ENCODE peak calls at places on chromosome 10, in six cellular contexts. X is heart left ventricle, S is GM10248, Q is astrocyte, C is neural crest cell, J is Caco-2. I is an unnamed sample.

GRCh38 chr10:92834981-92835380 is 13.3 kb upstream of the EXOC6 start:
- DNase-seq in S (no peak), C (no peak), X (no peak), Q (peak), J (no peak), I (no peak)

GRCh38 chr10:134743-135600 is at the start of gene ZMYND11:
- DNase-seq in Q (peak), J (peak), C (peak), X (peak), S (peak), I (peak)

GRCh38 chr10:94000638-94001420 is 7.1 kb downstream of the PLCE1 start:
- DNase-seq in Q (no peak), X (no peak), J (peak), S (no peak), C (no peak), I (no peak)

GRCh38 chr10:133165556-133166503 is 5.8 kb downstream of the KNDC1 start:
- DNase-seq in J (peak), S (no peak), Q (no peak), X (peak), C (no peak), I (no peak)

GRCh38 chr10:130686680-130687300 is 550.6 kb downstream of the GLRX3 start:
- DNase-seq in S (no peak), C (peak), Q (no peak), J (no peak), X (no peak), I (no peak)

GRCh38 chr10:133401981-133402725 is 8.2 kb downstream of the MTG1 start:
- DNase-seq in S (no peak), Q (no peak), C (no peak), X (no peak), J (peak), I (no peak)

GRCh38 chr10:91042069-91042468 is 121.2 kb upstream of the ANKRD1 start:
- DNase-seq in C (no peak), X (no peak), S (no peak), Q (no peak), J (no peak), I (no peak)

GRCh38 chr10:100653957-100654834 is 91.2 kb upstream of the PAX2 start:
- DNase-seq in X (no peak), S (no peak), C (peak), Q (no peak), J (no peak), I (peak)

GRCh38 chr10:42754155-42755027 is 28.2 kb upstream of the BMS1 start:
- DNase-seq in X (peak), J (no peak), S (peak), C (peak), Q (no peak), I (peak)

GRCh38 chr10:37856881-37857286 is 526 bp downstream of the ZNF248 start:
- DNase-seq in S (peak), X (peak), Q (no peak), C (peak), J (peak), I (peak)

GRCh38 chr10:52664629-52665028 is 108.0 kb downstream of the MBL2 start:
- DNase-seq in Q (no peak), X (no peak), J (no peak), S (no peak), C (no peak), I (no peak)

GRCh38 chr10:2839081-2839725 is 228.1 kb upstream of the PFKP start:
- DNase-seq in C (peak), Q (no peak), X (no peak), J (peak), S (peak), I (peak)

GRCh38 chr10:23294638-23295247 is 49.9 kb downstream of the C10orf67 start:
- DNase-seq in X (no peak), J (no peak), S (no peak), C (no peak), Q (no peak), I (no peak)

GRCh38 chr10:22681783-22682183 is 32.6 kb downstream of the PIP4K2A start:
- DNase-seq in X (no peak), J (no peak), S (no peak), Q (peak), C (no peak), I (no peak)

GRCh38 chr10:126420571-126421275 is 32.4 kb upstream of the ADAM12 start:
- DNase-seq in S (no peak), X (no peak), Q (peak), J (no peak), C (no peak), I (no peak)

GRCh38 chr10:126576336-126576735 is 94.2 kb downstream of the C10orf90 start:
- DNase-seq in C (no peak), J (no peak), Q (peak), S (no peak), X (no peak), I (no peak)

GRCh38 chr10:103820101-103821062 is 35.0 kb downstream of the SH3PXD2A start:
- DNase-seq in C (no peak), S (no peak), Q (peak), X (peak), J (no peak), I (no peak)

GRCh38 chr10:101146392-101147251 is 15.5 kb downstream of the TLX1 start:
- DNase-seq in J (no peak), X (no peak), C (no peak), S (no peak), Q (no peak), I (no peak)

GRCh38 chr10:12631216-12631615 is 281.9 kb downstream of the CAMK1D start:
- DNase-seq in J (no peak), X (no peak), S (no peak), C (no peak), Q (no peak), I (no peak)

DNA sequence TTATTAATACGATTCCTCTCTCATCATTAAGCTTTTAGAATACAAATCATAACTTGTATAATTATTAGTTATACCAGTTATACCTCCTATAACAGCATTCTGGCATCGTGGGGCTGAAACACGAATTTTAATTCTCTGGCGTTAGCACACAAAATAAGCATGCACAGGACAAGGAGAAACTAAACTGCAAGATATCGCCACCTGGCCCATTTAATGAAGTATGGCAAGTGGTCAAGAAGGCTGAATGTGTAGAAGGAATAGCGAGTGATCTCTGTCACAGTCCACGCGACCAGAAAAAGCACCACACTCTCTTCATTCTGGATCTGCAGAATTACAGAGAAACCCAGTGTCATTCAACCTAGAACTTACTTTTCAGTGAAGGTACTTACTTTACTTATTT is 18.1 kb downstream of the HACD1 start:
- DNase-seq in Q (peak), S (no peak), J (no peak), X (no peak), C (no peak), I (no peak)
- TF ChIP-seq CTCF in Q (peak), S (peak), J (peak), X (no peak), C (peak), I (peak)

DNA sequence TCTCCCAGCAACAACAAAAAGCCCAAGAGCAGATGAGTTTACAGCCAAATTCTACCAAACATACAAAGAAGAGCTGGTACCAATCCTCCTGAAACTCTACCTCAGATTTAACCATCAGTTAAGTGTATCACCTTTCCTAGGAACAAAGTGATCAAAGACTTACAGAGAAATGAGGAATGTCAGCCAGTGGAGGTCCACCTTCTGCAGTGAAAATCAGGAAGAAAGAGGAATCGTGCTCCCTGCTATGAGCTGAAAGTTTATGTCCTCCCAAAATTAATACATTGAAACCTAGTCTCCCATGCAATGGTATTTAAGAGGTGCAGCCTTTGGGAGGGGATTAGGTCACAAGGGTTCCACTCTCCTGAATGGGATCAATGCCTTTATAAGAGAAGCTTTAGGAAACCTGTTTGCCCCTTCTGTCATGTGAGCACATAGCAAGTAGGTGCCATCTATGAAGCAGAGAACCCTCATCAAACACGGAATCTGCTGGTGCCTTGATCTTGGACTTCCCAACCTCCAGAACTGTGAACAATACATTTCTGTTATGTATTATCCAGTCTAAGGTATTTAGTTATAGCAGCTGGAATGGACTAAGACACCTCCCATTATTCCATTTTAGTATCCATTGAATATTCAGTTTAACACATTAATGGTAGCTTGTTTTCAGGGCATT is 139.0 kb upstream of the FZD8 start:
- DNase-seq in C (no peak), X (no peak), Q (no peak), S (no peak), J (no peak), I (no peak)
- TF ChIP-seq CTCF in C (no peak), X (no peak), Q (no peak), S (no peak), J (no peak), I (no peak)

GRCh38 chr10:115129752-115130151 is 36.6 kb downstream of the ATRNL1 start:
- DNase-seq in X (no peak), C (no peak), Q (peak), S (peak), J (no peak), I (no peak)
- TF ChIP-seq CTCF in X (peak), C (peak), Q (no peak), S (peak), J (no peak), I (peak)

DNA sequence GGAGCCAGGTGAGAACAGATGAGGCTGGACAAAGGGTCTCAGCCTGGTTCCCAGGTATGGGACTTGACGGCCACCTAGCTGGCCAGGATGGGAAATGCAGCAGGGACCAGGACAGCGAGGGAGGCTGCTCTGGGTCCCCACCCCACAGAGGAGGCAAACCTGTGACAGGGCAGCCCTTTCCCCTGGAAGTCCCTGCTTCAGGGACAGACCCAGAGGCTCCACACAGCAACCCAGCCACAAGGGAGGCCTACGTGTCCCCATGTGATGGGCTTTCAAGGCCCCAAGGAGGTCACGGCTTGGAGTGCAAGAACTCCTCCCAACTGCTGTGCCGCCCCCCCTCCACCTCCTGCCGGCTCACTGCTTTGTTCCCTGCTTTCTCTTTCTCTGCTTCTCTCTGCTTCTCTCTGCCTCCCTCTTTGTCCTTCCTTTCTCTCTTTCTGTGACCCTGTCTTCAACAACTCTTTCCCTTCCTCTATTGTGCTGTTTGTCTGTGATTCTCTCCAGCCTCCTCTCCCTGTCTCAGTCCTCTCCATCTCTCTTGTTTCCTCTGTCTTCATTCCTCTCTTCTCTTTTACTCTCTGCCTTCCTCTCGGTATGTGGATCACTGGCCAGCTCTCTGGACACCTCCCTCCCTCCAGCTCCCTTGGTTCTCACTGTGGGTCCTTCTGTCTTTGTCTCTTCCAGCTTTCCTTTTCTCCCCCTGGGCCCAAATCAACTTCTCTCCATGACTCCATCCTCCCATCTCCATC is 9.6 kb upstream of the EIF5AL1 start:
- DNase-seq in J (peak), C (no peak), X (no peak), S (no peak), Q (no peak), I (no peak)
- TF ChIP-seq CTCF in J (peak), C (peak), X (peak), S (peak), Q (peak), I (peak)

GRCh38 chr10:70426835-70427234 is 14.6 kb downstream of the NODAL start:
- DNase-seq in J (no peak), C (no peak), S (no peak), X (no peak), Q (no peak), I (no peak)

GRCh38 chr10:70432561-70433263 is 8.8 kb downstream of the NODAL start:
- DNase-seq in X (no peak), S (no peak), Q (no peak), C (no peak), J (peak), I (no peak)

GRCh38 chr10:70433581-70434280 is 7.8 kb downstream of the NODAL start:
- DNase-seq in S (no peak), X (no peak), Q (no peak), C (no peak), J (peak), I (no peak)

GRCh38 chr10:70432101-70432500 is 9.4 kb downstream of the NODAL start:
- DNase-seq in J (peak), C (peak), S (no peak), Q (peak), X (peak), I (no peak)

GRCh38 chr10:70430489-70431445 is 10.7 kb downstream of the NODAL start:
- DNase-seq in S (no peak), J (peak), X (peak), C (no peak), Q (no peak), I (no peak)
- TF ChIP-seq CTCF in S (no peak), J (no peak), X (peak), C (no peak), Q (no peak), I (no peak)

GRCh38 chr10:61835069-61835908 is 66.2 kb upstream of the ARID5B start:
- DNase-seq in C (no peak), J (peak), X (no peak), Q (peak), S (no peak), I (no peak)
- TF ChIP-seq CTCF in C (peak), J (peak), X (peak), Q (peak), S (peak), I (peak)

DNA sequence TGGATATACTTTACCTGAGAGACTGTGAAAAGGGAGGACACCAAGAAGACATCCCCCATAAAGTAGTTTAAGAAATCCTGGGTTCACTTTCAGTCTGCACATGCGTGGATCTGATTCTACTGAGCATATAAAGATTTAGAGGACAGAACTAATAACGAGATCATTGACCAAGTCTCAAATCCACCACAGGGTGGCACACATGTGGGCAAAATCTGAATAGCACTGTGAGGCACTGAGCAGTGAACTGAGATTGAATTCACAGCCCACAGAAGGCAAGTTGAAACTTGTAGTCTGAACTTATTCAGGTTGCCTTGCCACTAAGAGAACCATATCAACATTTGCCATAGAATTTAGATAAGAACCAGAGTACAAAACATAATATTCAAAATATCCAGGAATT is 818.6 kb downstream of the GRID1 start:
- DNase-seq in C (no peak), Q (peak), X (no peak), S (no peak), J (peak), I (peak)
- TF ChIP-seq CTCF in C (peak), Q (peak), X (peak), S (no peak), J (peak), I (peak)

DNA sequence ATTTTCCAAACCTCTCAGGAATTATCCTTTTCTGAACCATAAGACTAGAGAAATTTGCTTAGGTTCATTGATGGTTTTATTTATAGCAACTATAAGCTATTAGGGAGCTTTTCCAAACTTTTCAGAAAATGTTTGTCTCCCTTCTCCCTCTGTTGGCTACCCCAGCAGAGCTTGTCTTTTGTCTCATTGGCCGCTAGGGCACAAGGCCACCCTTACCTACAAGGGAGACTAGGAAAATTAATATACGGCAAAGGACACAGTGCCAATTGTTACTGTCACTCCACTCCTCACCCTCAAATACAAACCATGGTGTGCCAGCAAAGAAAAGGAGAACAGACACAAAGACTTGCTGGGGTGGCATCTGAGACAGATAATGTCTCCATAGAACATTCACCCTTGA is 471.4 kb downstream of the XPNPEP1 start:
- DNase-seq in J (no peak), S (no peak), C (no peak), Q (no peak), X (no peak), I (no peak)
- TF ChIP-seq CTCF in J (no peak), S (no peak), C (no peak), Q (no peak), X (no peak), I (no peak)

I was measured in GM13977.